ENCODE peak calls at places on chromosomes 16 and 17, in four cellular contexts. B is H1, G is HepG2, L is GM12878. J is an unnamed sample. For H3K27me3, the result is how much of the 10 kb centered on the place peaks cover.

GRCh38 chr16:578870-579405 is 9.2 kb downstream of the PIGQ start:
- DNase-seq in B (peak), G (peak), L (no peak), J (no peak)

GRCh38 chr17:74872313-74873035 is at the start of gene FDXR:
- DNase-seq in B (no peak), G (peak), L (no peak), J (no peak)

GRCh38 chr16:71627631-71628236 is 1.8 kb downstream of the MARVELD3 start:
- DNase-seq in B (no peak), G (no peak), L (no peak), J (no peak)

GRCh38 chr17:56939869-56940484 is 20.9 kb downstream of the COIL start:
- DNase-seq in B (peak), G (peak), L (no peak), J (peak)

GRCh38 chr16:85136213-85136704 is 24.0 kb upstream of the CIBAR2 start:
- DNase-seq in B (no peak), G (no peak), L (peak), J (no peak)

GRCh38 chr17:63479495-63480184 is 2.8 kb downstream of the ACE start:
- DNase-seq in B (no peak), G (no peak), L (no peak), J (no peak)

GRCh38 chr16:50280932-50281331 is 14.6 kb downstream of the ADCY7 start:
- DNase-seq in B (no peak), G (no peak), L (no peak), J (no peak)

GRCh38 chr17:8121531-8122390 is 2.1 kb downstream of the HES7 start:
- DNase-seq in B (peak), G (no peak), L (no peak), J (no peak)

GRCh38 chr16:87812200-87812656 is 46.4 kb upstream of the KLHDC4 start:
- DNase-seq in B (no peak), G (peak), L (no peak), J (no peak)

GRCh38 chr17:74259667-74260524 is 14.1 kb upstream of the DNAI2 start:
- DNase-seq in B (peak), G (no peak), L (no peak), J (no peak)

GRCh38 chr17:17093764-17094163 is 51.5 kb downstream of the MPRIP start:
- DNase-seq in B (no peak), G (no peak), L (no peak), J (no peak)

GRCh38 chr16:1779234-1779701 is 3.1 kb downstream of the SPSB3 start:
- DNase-seq in B (no peak), G (no peak), L (no peak), J (no peak)

GRCh38 chr16:79607587-79607986 is 7.0 kb upstream of the MAF start:
- DNase-seq in B (no peak), G (no peak), L (no peak), J (no peak)

GRCh38 chr16:11783319-11784047 is 13.6 kb downstream of the ZC3H7A start:
- DNase-seq in B (no peak), G (no peak), L (peak), J (no peak)

GRCh38 chr17:74429604-74430384 is 2.1 kb upstream of the GPRC5C start:
- DNase-seq in B (no peak), G (peak), L (no peak), J (no peak)

GRCh38 chr17:79295307-79295706 is 220.7 kb downstream of the ENGASE start:
- DNase-seq in B (no peak), G (no peak), L (no peak), J (no peak)

GRCh38 chr16:16149710-16150116 is 73.6 kb downstream of the ABCC6 start:
- DNase-seq in B (no peak), G (peak), L (no peak), J (no peak)

GRCh38 chr17:70544307-70544706 is 375.0 kb downstream of the KCNJ2 start:
- DNase-seq in B (no peak), G (no peak), L (no peak), J (no peak)

GRCh38 chr16:30472328-30472942 is at the start of gene ITGAL:
- DNase-seq in B (no peak), G (no peak), L (peak), J (no peak)

GRCh38 chr16:20300312-20301097 is 26.8 kb downstream of the GP2 start:
- DNase-seq in B (peak), G (peak), L (peak), J (peak)

GRCh38 chr17:38918129-38918913 is 7.1 kb upstream of the LASP1NB start:
- DNase-seq in B (peak), G (no peak), L (no peak), J (no peak)
- TF ChIP-seq ZNF274 in B (no peak), G (no peak), L (no peak), J (no peak)

DNA sequence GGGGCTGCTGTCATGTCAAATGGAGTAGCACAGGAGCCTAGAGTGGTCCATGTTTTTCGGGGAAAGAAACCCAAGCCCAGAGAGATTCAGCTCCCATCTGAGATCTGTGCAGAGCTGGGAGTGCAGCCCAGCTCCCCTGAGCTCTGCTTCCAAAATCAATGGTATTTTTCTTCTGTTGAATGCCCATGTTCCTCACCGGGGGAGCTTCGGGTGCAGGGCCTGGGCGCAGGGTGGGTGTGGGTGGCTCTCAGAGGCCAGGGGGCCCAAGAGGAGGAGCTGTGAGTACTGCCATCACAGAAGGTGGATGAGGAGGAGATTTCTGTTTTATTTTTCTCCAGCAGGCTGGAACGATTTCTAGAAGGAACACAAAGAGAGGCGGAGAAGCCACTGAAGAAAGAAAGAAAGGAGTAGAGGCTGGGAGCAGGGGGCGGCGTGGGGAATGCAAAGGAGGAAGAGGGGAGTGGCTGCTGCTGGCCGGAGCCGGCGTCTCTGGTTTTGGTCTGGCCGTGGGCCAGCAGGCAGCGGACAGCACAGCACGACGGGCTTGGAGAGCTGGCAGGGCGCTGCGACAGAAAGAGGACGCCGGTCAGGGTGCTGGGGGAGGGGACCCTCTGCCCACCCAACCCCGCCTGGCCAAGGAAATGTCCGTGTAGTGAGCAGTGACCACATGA is 76.2 kb upstream of the KSR1 start:
- DNase-seq in B (no peak), G (no peak), L (no peak), J (no peak)
- TF ChIP-seq SUZ12 in B (no peak), G (no peak), L (no peak), J (no peak)

DNA sequence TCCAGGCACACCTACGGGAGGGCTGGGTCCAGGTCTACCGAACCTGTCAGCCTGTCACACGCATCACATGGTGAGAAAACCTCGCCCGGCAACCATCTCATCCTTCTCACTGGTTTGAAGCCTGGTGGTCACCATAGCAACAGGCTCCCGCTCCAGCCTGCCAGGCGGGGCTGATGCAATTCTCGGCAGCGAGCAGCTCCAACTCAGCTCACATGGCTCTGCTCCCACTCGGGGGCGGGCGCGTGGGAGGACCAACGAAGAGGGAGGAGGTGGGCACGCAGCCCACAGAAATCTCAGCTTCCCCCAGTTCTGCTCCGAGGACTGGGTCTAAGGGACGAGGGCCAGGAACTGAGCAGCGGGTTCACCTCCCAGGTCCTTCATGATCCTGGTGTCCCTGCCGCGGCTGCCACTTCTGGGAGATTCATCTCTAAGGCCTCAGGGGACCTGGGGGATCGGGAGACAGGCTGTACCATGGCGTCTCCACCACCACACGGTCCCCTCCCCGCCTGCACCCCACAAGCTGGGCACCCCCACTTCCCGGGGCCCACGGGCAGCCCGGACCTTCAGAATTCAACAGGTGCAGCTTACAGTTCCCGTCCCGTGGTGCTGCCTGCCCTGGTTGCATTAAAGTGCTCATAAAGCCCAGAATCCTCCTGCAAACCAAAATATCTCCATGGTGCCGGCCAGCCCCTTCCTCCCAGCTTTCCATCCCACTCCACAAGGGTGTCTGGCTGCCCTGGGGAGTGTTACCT is 25.8 kb downstream of the ABR start:
- DNase-seq in B (peak), G (peak), L (no peak), J (no peak)
- H3K27me3 ChIP-seq in B (under half), G (half or more), L (under half), J (under half)

GRCh38 chr17:80348551-80349436 is 66.2 kb upstream of the ENDOV start:
- DNase-seq in B (no peak), G (no peak), L (no peak), J (no peak)
- TF ChIP-seq ZNF274 in B (no peak), G (no peak), L (no peak), J (no peak)